ENCODE peak calls at places on chromosomes 2 and 18, in nine cellular contexts. One of them, this sample, is unnamed.
A peak's percentile ranks its signal among the peaks of the same experiment; 100 is the strongest.

GRCh38 chr2:74553892-74554820 is at the start of the genes DOK1 and LOXL3:
- DNase-seq in A549: peak; percentile 80
- DNase-seq in dorsolateral prefrontal cortex: peak; percentile 77
- DNase-seq in cardiac fibroblast: peak; percentile 92
- DNase-seq in body of pancreas: peak; percentile 85
- DNase-seq in heart right ventricle: peak; percentile 91
- DNase-seq in brain microvascular endothelial cell: peak; percentile 80
- DNase-seq in upper lobe of right lung: peak; percentile 95
- DNase-seq in GM10248: peak; percentile 90
- DNase-seq in this sample: peak; percentile 95

GRCh38 chr2:60499651-60500300 is 53.7 kb downstream of the BCL11A start:
- DNase-seq in A549: no peak
- DNase-seq in dorsolateral prefrontal cortex: no peak
- DNase-seq in cardiac fibroblast: no peak
- DNase-seq in body of pancreas: peak; percentile 30
- DNase-seq in heart right ventricle: peak; percentile 56
- DNase-seq in brain microvascular endothelial cell: no peak
- DNase-seq in upper lobe of right lung: no peak
- DNase-seq in GM10248: no peak
- DNase-seq in this sample: no peak

GRCh38 chr2:131404794-131405193 is 40.8 kb upstream of the RAB6D start:
- DNase-seq in A549: no peak
- DNase-seq in dorsolateral prefrontal cortex: no peak
- DNase-seq in cardiac fibroblast: no peak
- DNase-seq in body of pancreas: no peak
- DNase-seq in heart right ventricle: no peak
- DNase-seq in brain microvascular endothelial cell: no peak
- DNase-seq in upper lobe of right lung: no peak
- DNase-seq in GM10248: no peak
- DNase-seq in this sample: no peak

GRCh38 chr2:234291765-234292204 is 205.1 kb downstream of the ARL4C start:
- DNase-seq in A549: peak; percentile 63
- DNase-seq in dorsolateral prefrontal cortex: no peak
- DNase-seq in cardiac fibroblast: peak; percentile 82
- DNase-seq in body of pancreas: peak; percentile 79
- DNase-seq in heart right ventricle: peak; percentile 33
- DNase-seq in brain microvascular endothelial cell: peak; percentile 74
- DNase-seq in upper lobe of right lung: no peak
- DNase-seq in GM10248: no peak
- DNase-seq in this sample: peak; percentile 85

GRCh38 chr2:175097297-175097696 is 70.7 kb downstream of the ATF2 start:
- DNase-seq in A549: no peak
- DNase-seq in dorsolateral prefrontal cortex: no peak
- DNase-seq in cardiac fibroblast: peak; percentile 92
- DNase-seq in body of pancreas: no peak
- DNase-seq in heart right ventricle: no peak
- DNase-seq in brain microvascular endothelial cell: peak; percentile 97
- DNase-seq in upper lobe of right lung: no peak
- DNase-seq in GM10248: no peak
- DNase-seq in this sample: peak; percentile 35

GRCh38 chr2:216540920-216541319 is 42.3 kb downstream of the RPL37A start:
- DNase-seq in A549: no peak
- DNase-seq in dorsolateral prefrontal cortex: no peak
- DNase-seq in cardiac fibroblast: no peak
- DNase-seq in body of pancreas: no peak
- DNase-seq in heart right ventricle: no peak
- DNase-seq in brain microvascular endothelial cell: no peak
- DNase-seq in upper lobe of right lung: no peak
- DNase-seq in GM10248: no peak
- DNase-seq in this sample: no peak

GRCh38 chr2:156192468-156192867 is 140.1 kb downstream of the NR4A2 start:
- DNase-seq in A549: no peak
- DNase-seq in dorsolateral prefrontal cortex: no peak
- DNase-seq in cardiac fibroblast: no peak
- DNase-seq in body of pancreas: no peak
- DNase-seq in heart right ventricle: no peak
- DNase-seq in brain microvascular endothelial cell: no peak
- DNase-seq in upper lobe of right lung: no peak
- DNase-seq in GM10248: no peak
- DNase-seq in this sample: no peak

GRCh38 chr18:3758531-3758930 is 308.6 kb downstream of the TGIF1 start:
- DNase-seq in A549: peak; percentile 64
- DNase-seq in dorsolateral prefrontal cortex: no peak
- DNase-seq in cardiac fibroblast: peak; percentile 94
- DNase-seq in body of pancreas: no peak
- DNase-seq in heart right ventricle: no peak
- DNase-seq in brain microvascular endothelial cell: peak; percentile 72
- DNase-seq in upper lobe of right lung: no peak
- DNase-seq in GM10248: no peak
- DNase-seq in this sample: peak; percentile 14

GRCh38 chr18:71443726-71444480 is 1100.2 kb downstream of the CBLN2 start:
- DNase-seq in A549: no peak
- DNase-seq in dorsolateral prefrontal cortex: no peak
- DNase-seq in cardiac fibroblast: peak; percentile 86
- DNase-seq in body of pancreas: no peak
- DNase-seq in heart right ventricle: no peak
- DNase-seq in brain microvascular endothelial cell: peak; percentile 27
- DNase-seq in upper lobe of right lung: no peak
- DNase-seq in GM10248: no peak
- DNase-seq in this sample: no peak

GRCh38 chr2:56811401-56811800 is 627.6 kb downstream of the CCDC85A start:
- DNase-seq in A549: no peak
- DNase-seq in dorsolateral prefrontal cortex: no peak
- DNase-seq in cardiac fibroblast: no peak
- DNase-seq in body of pancreas: no peak
- DNase-seq in heart right ventricle: no peak
- DNase-seq in brain microvascular endothelial cell: no peak
- DNase-seq in upper lobe of right lung: no peak
- DNase-seq in GM10248: no peak
- DNase-seq in this sample: no peak

GRCh38 chr2:200603972-200604371 is 18.2 kb downstream of the AOX1 start:
- DNase-seq in A549: peak; percentile 72
- DNase-seq in dorsolateral prefrontal cortex: no peak
- DNase-seq in cardiac fibroblast: peak; percentile 91
- DNase-seq in body of pancreas: no peak
- DNase-seq in heart right ventricle: no peak
- DNase-seq in brain microvascular endothelial cell: peak; percentile 31
- DNase-seq in upper lobe of right lung: no peak
- DNase-seq in GM10248: no peak
- DNase-seq in this sample: peak; percentile 74

GRCh38 chr2:85468704-85469349 is 50.3 kb downstream of the SH2D6 start:
- DNase-seq in A549: peak; percentile 82
- DNase-seq in dorsolateral prefrontal cortex: no peak
- DNase-seq in cardiac fibroblast: peak; percentile 68
- DNase-seq in body of pancreas: peak; percentile 82
- DNase-seq in heart right ventricle: no peak
- DNase-seq in brain microvascular endothelial cell: no peak
- DNase-seq in upper lobe of right lung: peak; percentile 39
- DNase-seq in GM10248: no peak
- DNase-seq in this sample: peak; percentile 51

GRCh38 chr2:230394301-230394700 is 21.7 kb upstream of the SP100 start:
- DNase-seq in A549: no peak
- DNase-seq in dorsolateral prefrontal cortex: no peak
- DNase-seq in cardiac fibroblast: no peak
- DNase-seq in body of pancreas: no peak
- DNase-seq in heart right ventricle: no peak
- DNase-seq in brain microvascular endothelial cell: no peak
- DNase-seq in upper lobe of right lung: no peak
- DNase-seq in GM10248: no peak
- DNase-seq in this sample: no peak

GRCh38 chr2:66682476-66682875 is 247.6 kb downstream of the MEIS1 start:
- DNase-seq in A549: no peak
- DNase-seq in dorsolateral prefrontal cortex: no peak
- DNase-seq in cardiac fibroblast: no peak
- DNase-seq in body of pancreas: no peak
- DNase-seq in heart right ventricle: no peak
- DNase-seq in brain microvascular endothelial cell: no peak
- DNase-seq in upper lobe of right lung: no peak
- DNase-seq in GM10248: no peak
- DNase-seq in this sample: no peak

GRCh38 chr2:172693037-172693436 is 42.6 kb upstream of the RAPGEF4 start:
- DNase-seq in A549: peak; percentile 93
- DNase-seq in dorsolateral prefrontal cortex: peak; percentile 50
- DNase-seq in cardiac fibroblast: peak; percentile 97
- DNase-seq in body of pancreas: peak; percentile 63
- DNase-seq in heart right ventricle: peak; percentile 48
- DNase-seq in brain microvascular endothelial cell: peak; percentile 98
- DNase-seq in upper lobe of right lung: no peak
- DNase-seq in GM10248: no peak
- DNase-seq in this sample: peak; percentile 99

GRCh38 chr18:58590231-58590630 is 38.7 kb downstream of the ALPK2 start:
- DNase-seq in A549: no peak
- DNase-seq in dorsolateral prefrontal cortex: no peak
- DNase-seq in cardiac fibroblast: peak; percentile 67
- DNase-seq in body of pancreas: no peak
- DNase-seq in heart right ventricle: no peak
- DNase-seq in brain microvascular endothelial cell: peak; percentile 86
- DNase-seq in upper lobe of right lung: no peak
- DNase-seq in GM10248: no peak
- DNase-seq in this sample: peak; percentile 99
- TF ChIP-seq CTCF in A549: no peak
- TF ChIP-seq CTCF in dorsolateral prefrontal cortex: no peak
- TF ChIP-seq CTCF in cardiac fibroblast: no peak
- TF ChIP-seq CTCF in body of pancreas: no peak
- TF ChIP-seq CTCF in heart right ventricle: no peak
- TF ChIP-seq CTCF in brain microvascular endothelial cell: peak; percentile 11
- TF ChIP-seq CTCF in upper lobe of right lung: no peak
- TF ChIP-seq CTCF in GM10248: no peak
- TF ChIP-seq CTCF in this sample: peak; percentile 6

GRCh38 chr2:167334343-167334742 is 446.1 kb downstream of the XIRP2 start:
- DNase-seq in A549: no peak
- DNase-seq in dorsolateral prefrontal cortex: no peak
- DNase-seq in cardiac fibroblast: no peak
- DNase-seq in body of pancreas: no peak
- DNase-seq in heart right ventricle: no peak
- DNase-seq in brain microvascular endothelial cell: no peak
- DNase-seq in upper lobe of right lung: no peak
- DNase-seq in GM10248: no peak
- DNase-seq in this sample: no peak

GRCh38 chr2:167332358-167332757 is 444.1 kb downstream of the XIRP2 start:
- DNase-seq in A549: no peak
- DNase-seq in dorsolateral prefrontal cortex: no peak
- DNase-seq in cardiac fibroblast: no peak
- DNase-seq in body of pancreas: no peak
- DNase-seq in heart right ventricle: no peak
- DNase-seq in brain microvascular endothelial cell: no peak
- DNase-seq in upper lobe of right lung: no peak
- DNase-seq in GM10248: no peak
- DNase-seq in this sample: no peak

GRCh38 chr2:167335627-167336026 is 447.3 kb downstream of the XIRP2 start:
- DNase-seq in A549: no peak
- DNase-seq in dorsolateral prefrontal cortex: no peak
- DNase-seq in cardiac fibroblast: peak; percentile 19
- DNase-seq in body of pancreas: no peak
- DNase-seq in heart right ventricle: no peak
- DNase-seq in brain microvascular endothelial cell: peak; percentile 68
- DNase-seq in upper lobe of right lung: no peak
- DNase-seq in GM10248: no peak
- DNase-seq in this sample: no peak

GRCh38 chr2:167333245-167333644 is 445.0 kb downstream of the XIRP2 start:
- DNase-seq in A549: no peak
- DNase-seq in dorsolateral prefrontal cortex: no peak
- DNase-seq in cardiac fibroblast: peak; percentile 1
- DNase-seq in body of pancreas: no peak
- DNase-seq in heart right ventricle: no peak
- DNase-seq in brain microvascular endothelial cell: no peak
- DNase-seq in upper lobe of right lung: no peak
- DNase-seq in GM10248: no peak
- DNase-seq in this sample: no peak

DNA sequence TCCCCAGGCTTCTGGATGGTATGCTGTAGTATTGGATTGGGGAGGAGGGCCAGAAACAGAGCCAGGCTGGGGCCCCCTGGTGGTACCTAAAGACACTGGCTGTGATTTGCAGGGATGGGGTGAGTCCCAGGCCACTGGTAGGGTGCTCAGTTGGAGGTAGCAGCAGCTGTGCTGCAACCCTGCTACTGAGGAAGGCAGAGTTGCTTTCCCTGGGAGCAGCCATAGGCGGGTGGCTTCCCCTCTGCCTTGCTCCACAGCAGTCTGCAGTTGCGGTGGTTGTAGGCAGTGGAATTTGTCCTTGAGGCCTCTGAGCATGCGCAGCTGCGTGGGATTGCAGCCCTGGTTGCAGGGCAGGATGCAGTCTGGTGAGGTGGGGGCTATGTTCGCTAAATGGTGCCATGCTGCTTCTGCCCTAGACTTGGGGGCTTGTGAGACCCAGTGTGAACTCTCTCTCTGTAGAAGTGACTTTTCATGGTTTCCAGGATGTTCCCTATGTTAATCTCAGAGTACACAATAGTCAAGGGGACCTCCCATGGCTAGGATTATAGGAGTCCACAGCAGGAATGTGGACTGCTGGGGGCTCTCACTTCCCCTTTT is 443.5 kb downstream of the XIRP2 start:
- DNase-seq in A549: peak; percentile 11
- DNase-seq in dorsolateral prefrontal cortex: no peak
- DNase-seq in cardiac fibroblast: no peak
- DNase-seq in body of pancreas: no peak
- DNase-seq in heart right ventricle: no peak
- DNase-seq in brain microvascular endothelial cell: no peak
- DNase-seq in upper lobe of right lung: no peak
- DNase-seq in GM10248: no peak
- DNase-seq in this sample: no peak
- TF ChIP-seq CTCF in A549: no peak
- TF ChIP-seq CTCF in dorsolateral prefrontal cortex: no peak
- TF ChIP-seq CTCF in cardiac fibroblast: peak; percentile 19
- TF ChIP-seq CTCF in body of pancreas: no peak
- TF ChIP-seq CTCF in heart right ventricle: no peak
- TF ChIP-seq CTCF in brain microvascular endothelial cell: peak; percentile 55
- TF ChIP-seq CTCF in upper lobe of right lung: no peak
- TF ChIP-seq CTCF in GM10248: no peak
- TF ChIP-seq CTCF in this sample: no peak

DNA sequence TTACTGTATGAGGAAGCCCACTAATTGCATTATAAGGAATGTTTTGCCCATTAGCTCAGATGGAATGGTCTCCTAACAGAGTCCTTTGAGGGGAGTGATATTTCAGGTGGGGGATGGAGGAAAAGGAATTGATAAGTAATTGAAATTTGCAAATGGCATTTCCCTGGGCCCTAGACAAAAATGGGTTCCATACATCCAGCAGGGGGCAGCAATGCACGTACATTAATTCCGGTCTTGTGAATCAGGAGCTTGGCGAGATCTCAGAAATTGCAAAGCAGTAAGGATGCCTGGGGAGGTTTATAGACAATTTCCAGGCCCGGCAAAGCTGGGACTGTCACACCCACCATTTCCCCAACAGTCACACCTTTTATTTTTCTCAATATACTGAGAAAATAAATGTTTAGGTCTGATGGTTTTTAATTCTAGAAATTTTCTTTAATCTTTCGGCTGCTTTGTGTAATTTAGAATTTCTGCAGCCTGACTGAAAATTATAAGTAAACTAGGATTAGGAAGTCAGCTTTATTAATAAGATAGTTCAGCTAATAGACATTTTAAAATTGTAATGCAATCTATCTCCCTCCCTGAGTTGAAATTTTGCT is 122.8 kb downstream of the LYPD1 start:
- DNase-seq in A549: peak; percentile 74
- DNase-seq in dorsolateral prefrontal cortex: peak; percentile 69
- DNase-seq in cardiac fibroblast: peak; percentile 88
- DNase-seq in body of pancreas: peak; percentile 81
- DNase-seq in heart right ventricle: peak; percentile 23
- DNase-seq in brain microvascular endothelial cell: peak; percentile 78
- DNase-seq in upper lobe of right lung: no peak
- DNase-seq in GM10248: peak; percentile 52
- DNase-seq in this sample: peak; percentile 83
- TF ChIP-seq CTCF in A549: peak; percentile 74
- TF ChIP-seq CTCF in dorsolateral prefrontal cortex: peak; percentile 81
- TF ChIP-seq CTCF in cardiac fibroblast: peak; percentile 65
- TF ChIP-seq CTCF in body of pancreas: peak; percentile 80
- TF ChIP-seq CTCF in heart right ventricle: peak; percentile 71
- TF ChIP-seq CTCF in brain microvascular endothelial cell: peak; percentile 76
- TF ChIP-seq CTCF in upper lobe of right lung: peak; percentile 72
- TF ChIP-seq CTCF in GM10248: peak; percentile 64
- TF ChIP-seq CTCF in this sample: peak; percentile 79

GRCh38 chr2:153163055-153163454 is 315.5 kb downstream of the RPRM start:
- DNase-seq in A549: peak; percentile 56
- DNase-seq in dorsolateral prefrontal cortex: no peak
- DNase-seq in cardiac fibroblast: peak; percentile 7
- DNase-seq in body of pancreas: peak; percentile 25
- DNase-seq in heart right ventricle: no peak
- DNase-seq in brain microvascular endothelial cell: no peak
- DNase-seq in upper lobe of right lung: no peak
- DNase-seq in GM10248: peak; percentile 16
- DNase-seq in this sample: no peak
- TF ChIP-seq CTCF in A549: peak; percentile 32
- TF ChIP-seq CTCF in dorsolateral prefrontal cortex: peak; percentile 37
- TF ChIP-seq CTCF in cardiac fibroblast: peak; percentile 5
- TF ChIP-seq CTCF in body of pancreas: peak; percentile 48
- TF ChIP-seq CTCF in heart right ventricle: peak; percentile 21
- TF ChIP-seq CTCF in brain microvascular endothelial cell: peak; percentile 27
- TF ChIP-seq CTCF in upper lobe of right lung: peak; percentile 37
- TF ChIP-seq CTCF in GM10248: peak; percentile 59
- TF ChIP-seq CTCF in this sample: no peak